ENCODE peak calls at places on chromosome X, in six cellular contexts. F is A549, N is IMR-90, Z is K562, O is SK-N-SH, Q is HepG2. M is an unnamed sample.

GRCh38 chrX:135112096-135112729 is 8.1 kb downstream of the ETDB start:
- DNase-seq in F (peak), N (peak), Z (no peak), O (peak), Q (no peak), M (no peak)

GRCh38 chrX:12997898-12998687 is 23.2 kb downstream of the TMSB4X start:
- DNase-seq in F (no peak), N (no peak), Z (no peak), O (no peak), Q (no peak), M (no peak)

GRCh38 chrX:148928803-148929202 is 428.4 kb downstream of the AFF2 start:
- DNase-seq in F (no peak), N (peak), Z (no peak), O (no peak), Q (no peak), M (no peak)

GRCh38 chrX:44433556-44433955 is 90.1 kb upstream of the EFHC2 start:
- DNase-seq in F (no peak), N (no peak), Z (no peak), O (no peak), Q (no peak), M (no peak)

GRCh38 chrX:7500386-7500785 is 342.6 kb upstream of the VCX start:
- DNase-seq in F (no peak), N (no peak), Z (no peak), O (no peak), Q (no peak), M (no peak)

GRCh38 chrX:25523574-25523973 is 507.8 kb upstream of the ARX start:
- DNase-seq in F (peak), N (peak), Z (peak), O (peak), Q (peak), M (no peak)

GRCh38 chrX:69298466-69299140 is 133.3 kb upstream of the PJA1 start:
- DNase-seq in F (no peak), N (peak), Z (no peak), O (no peak), Q (no peak), M (no peak)

GRCh38 chrX:39905475-39905889 is 192.3 kb downstream of the BCOR start:
- DNase-seq in F (no peak), N (peak), Z (peak), O (peak), Q (no peak), M (no peak)

GRCh38 chrX:13087322-13088154 is 43.1 kb upstream of the FAM9C start:
- DNase-seq in F (peak), N (peak), Z (no peak), O (no peak), Q (no peak), M (peak)

GRCh38 chrX:19334945-19335626 is 8.6 kb upstream of the PDHA1 start:
- DNase-seq in F (peak), N (peak), Z (peak), O (no peak), Q (peak), M (peak)

GRCh38 chrX:136577562-136577961 is 45.5 kb downstream of the VGLL1 start:
- DNase-seq in F (peak), N (peak), Z (peak), O (peak), Q (peak), M (no peak)

GRCh38 chrX:64229145-64229544 is 1.3 kb downstream of the ASB12 start:
- DNase-seq in F (no peak), N (no peak), Z (no peak), O (no peak), Q (no peak), M (no peak)

GRCh38 chrX:51852621-51853020 is 40.8 kb upstream of the MAGED1 start:
- DNase-seq in F (no peak), N (no peak), Z (no peak), O (no peak), Q (no peak), M (no peak)

GRCh38 chrX:15916704-15917084 is 62.1 kb upstream of the AP1S2 start:
- DNase-seq in F (no peak), N (peak), Z (no peak), O (no peak), Q (no peak), M (no peak)

GRCh38 chrX:19291086-19291485 is 52.6 kb upstream of the PDHA1 start:
- DNase-seq in F (no peak), N (no peak), Z (no peak), O (no peak), Q (no peak), M (no peak)

GRCh38 chrX:68831405-68832100 is 2.7 kb downstream of the EFNB1 start:
- DNase-seq in F (no peak), N (peak), Z (no peak), O (no peak), Q (no peak), M (no peak)

GRCh38 chrX:130378008-130378669 is 7.3 kb downstream of the GPR119 start:
- DNase-seq in F (no peak), N (no peak), Z (no peak), O (peak), Q (no peak), M (no peak)

GRCh38 chrX:45622538-45622937 is 421.9 kb upstream of the DIPK2B start:
- DNase-seq in F (no peak), N (peak), Z (no peak), O (no peak), Q (no peak), M (no peak)

GRCh38 chrX:40108084-40108958 is 10.6 kb upstream of the BCOR start:
- DNase-seq in F (peak), N (no peak), Z (no peak), O (no peak), Q (peak), M (no peak)

GRCh38 chrX:109327271-109327670 is 154.6 kb downstream of the GUCY2F start:
- DNase-seq in F (no peak), N (no peak), Z (no peak), O (no peak), Q (no peak), M (no peak)
- TF ChIP-seq SMC3 in F (no peak), N (no peak), Z (no peak), O (no peak), Q (no peak), M (no peak)

GRCh38 chrX:65769564-65770292 is 102.3 kb downstream of the MSN start:
- DNase-seq in F (no peak), N (no peak), Z (no peak), O (no peak), Q (no peak), M (no peak)
- TF ChIP-seq RFX5 in F (no peak), N (no peak), Z (no peak), O (no peak), Q (no peak), M (no peak)

GRCh38 chrX:110086162-110086915 is 83.4 kb downstream of the TMEM164 start:
- DNase-seq in F (peak), N (peak), Z (no peak), O (no peak), Q (peak), M (no peak)

GRCh38 chrX:110086916-110087484 is 84.1 kb downstream of the TMEM164 start:
- DNase-seq in F (peak), N (peak), Z (peak), O (no peak), Q (peak), M (no peak)

GRCh38 chrX:110082156-110082555 is 79.2 kb downstream of the TMEM164 start:
- DNase-seq in F (peak), N (peak), Z (no peak), O (no peak), Q (no peak), M (no peak)

GRCh38 chrX:110089656-110090404 is 86.9 kb downstream of the TMEM164 start:
- DNase-seq in F (no peak), N (no peak), Z (no peak), O (no peak), Q (no peak), M (no peak)

DNA sequence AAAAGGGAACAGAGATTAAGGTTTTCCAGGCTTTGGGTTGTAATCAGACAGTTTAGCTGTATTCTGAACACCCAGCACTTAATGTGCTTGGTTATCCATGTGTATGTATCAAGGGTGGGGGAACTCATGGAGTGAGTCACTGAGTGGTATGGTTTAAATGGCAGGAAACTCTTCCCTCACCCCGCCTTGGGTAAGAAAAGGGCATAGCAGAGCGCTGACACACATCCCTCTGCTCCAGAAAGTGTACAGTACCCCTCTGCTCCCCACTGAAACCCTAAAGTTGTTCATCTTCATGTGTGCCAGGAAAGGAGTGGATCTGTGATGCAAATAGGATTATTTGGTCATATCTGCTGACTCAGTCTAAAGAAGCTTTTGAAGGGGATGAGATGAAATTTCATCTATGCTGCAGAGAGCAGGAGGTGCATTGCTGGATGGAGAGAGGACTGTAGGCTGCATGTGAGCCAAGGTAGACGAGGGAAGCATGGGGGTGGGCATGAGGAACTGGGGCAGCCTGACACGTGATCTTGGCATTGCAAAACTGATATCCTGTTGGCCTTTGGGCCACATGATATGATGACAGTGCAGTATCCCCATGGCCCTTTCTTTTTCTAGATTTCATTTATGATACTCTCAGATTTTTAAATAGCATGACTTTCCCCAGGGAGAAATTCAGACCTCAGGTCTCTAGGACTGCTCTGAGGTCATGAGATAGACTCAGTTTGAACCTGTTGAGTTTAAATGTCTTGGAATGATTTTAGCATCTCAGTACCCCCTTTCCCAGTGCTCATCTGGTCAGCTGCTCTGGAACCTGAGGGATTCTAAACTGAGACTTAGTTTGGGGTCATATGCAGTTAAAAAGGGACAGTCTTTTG is 84.8 kb downstream of the TMEM164 start:
- DNase-seq in F (peak), N (peak), Z (no peak), O (no peak), Q (no peak), M (no peak)
- TF ChIP-seq SMC3 in F (peak), N (no peak), Z (no peak), O (no peak), Q (no peak), M (no peak)

GRCh38 chrX:121579016-121579760 is 531.8 kb downstream of the GLUD2 start:
- DNase-seq in F (peak), N (no peak), Z (no peak), O (peak), Q (peak), M (peak)
- TF ChIP-seq RFX5 in F (no peak), N (no peak), Z (no peak), O (no peak), Q (no peak), M (no peak)